ENCODE peak calls at places on chromosomes 2 and 18, in ten cellular contexts. U is WTC11, R is cardiac fibroblast, B is bronchial epithelial cell, Q is foreskin fibroblast, Y is endothelial cell of umbilical vein, N is astrocyte of the spinal cord, K is H9, P is brain microvascular endothelial cell, G is gastrocnemius medialis. V is an unnamed sample.

GRCh38 chr2:28454016-28454930 is 41.6 kb upstream of the PLB1 start:
- DNase-seq in Y (no peak), U (no peak), P (peak), N (no peak), G (no peak), K (no peak), Q (peak), B (peak), R (peak), V (peak)

GRCh38 chr18:48592540-48592939 is 53.7 kb downstream of the CTIF start:
- DNase-seq in R (no peak), U (no peak), Y (no peak), B (no peak), K (no peak), Q (no peak), G (no peak), N (no peak), P (no peak), V (no peak)

GRCh38 chr2:237072067-237072931 is 13.4 kb upstream of the COPS8 start:
- DNase-seq in N (peak), P (peak), B (peak), Y (peak), G (peak), U (peak), K (peak), Q (peak), R (peak), V (peak)

GRCh38 chr2:4085186-4085585 is 381.8 kb downstream of the DCDC2C start:
- DNase-seq in Q (no peak), R (no peak), U (no peak), K (no peak), B (no peak), N (no peak), P (no peak), G (no peak), Y (no peak), V (no peak)

GRCh38 chr2:118856330-118856977 is 9.0 kb upstream of the EN1 start:
- DNase-seq in Y (no peak), N (no peak), U (no peak), Q (no peak), P (no peak), B (no peak), R (no peak), G (no peak), K (peak), V (no peak)

GRCh38 chr2:196987654-196988364 is 61.3 kb upstream of the PGAP1 start:
- DNase-seq in N (peak), K (no peak), Y (peak), P (peak), G (no peak), U (no peak), Q (peak), B (peak), R (peak), V (peak)

GRCh38 chr2:12287220-12287751 is 429.4 kb upstream of the TRIB2 start:
- DNase-seq in Q (no peak), Y (peak), N (no peak), P (no peak), R (no peak), U (no peak), B (peak), G (peak), K (no peak), V (peak)

GRCh38 chr2:234797566-234798250 is 154.1 kb upstream of the SH3BP4 start:
- DNase-seq in K (no peak), Y (no peak), Q (peak), B (no peak), N (no peak), U (no peak), P (no peak), G (no peak), R (no peak), V (no peak)

GRCh38 chr2:102050854-102051391 is 59.2 kb downstream of the IL1R2 start:
- DNase-seq in Y (peak), R (peak), G (peak), U (no peak), Q (peak), B (no peak), K (no peak), N (peak), P (peak), V (peak)

GRCh38 chr18:76343938-76344569 is 151.0 kb downstream of the ZNF516 start:
- DNase-seq in Y (no peak), R (no peak), G (no peak), P (no peak), Q (no peak), N (no peak), U (no peak), K (no peak), B (no peak), V (no peak)

GRCh38 chr2:184769038-184769437 is 170.7 kb downstream of the ZNF804A start:
- DNase-seq in P (peak), Q (peak), U (no peak), R (peak), Y (peak), N (peak), B (peak), G (no peak), K (no peak), V (no peak)

GRCh38 chr2:119112770-119113488 is 45.6 kb downstream of the C1QL2 start:
- DNase-seq in K (peak), P (no peak), G (no peak), U (peak), N (no peak), Y (no peak), R (no peak), Q (no peak), B (no peak), V (no peak)

GRCh38 chr2:134124047-134124753 is 129.7 kb upstream of the MGAT5 start:
- DNase-seq in Q (peak), R (no peak), Y (no peak), K (no peak), N (no peak), P (no peak), U (no peak), B (no peak), G (no peak), V (no peak)

GRCh38 chr2:102798181-102798580 is 36.4 kb downstream of the TMEM182 start:
- DNase-seq in K (no peak), N (no peak), R (no peak), P (no peak), Q (no peak), G (no peak), U (no peak), Y (no peak), B (no peak), V (no peak)

GRCh38 chr2:214130115-214130514 is 280.7 kb upstream of the VWC2L start:
- DNase-seq in P (no peak), N (no peak), Q (no peak), K (no peak), U (no peak), Y (no peak), B (no peak), G (no peak), R (no peak), V (no peak)

GRCh38 chr18:77131652-77132368 is 773 bp downstream of the MBP start:
- DNase-seq in R (peak), U (peak), B (no peak), N (no peak), P (no peak), Y (no peak), Q (peak), G (peak), K (no peak), V (no peak)

DNA sequence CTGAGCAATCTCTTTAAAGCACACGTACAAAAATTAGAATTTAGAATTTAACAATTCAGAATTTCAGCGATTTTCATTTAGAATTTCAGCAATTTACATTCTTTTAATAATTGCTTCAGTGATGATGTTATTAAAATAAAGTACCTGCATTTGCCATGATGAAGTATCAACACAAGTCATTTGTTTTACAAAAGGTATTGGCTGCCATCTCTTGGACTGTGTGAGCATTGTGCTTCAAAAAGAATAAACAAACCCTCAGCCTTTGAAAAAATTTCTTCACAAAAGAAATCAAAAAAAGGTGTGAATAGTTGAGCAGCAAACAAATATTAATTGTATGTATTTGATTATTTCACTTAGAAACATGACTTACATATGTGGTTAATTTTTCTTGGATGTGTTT is 27.1 kb upstream of the ZC3H15 start:
- DNase-seq in K (no peak), N (peak), G (no peak), P (no peak), Y (peak), B (peak), U (no peak), R (peak), Q (peak), V (peak)
- TF ChIP-seq CTCF in K (peak), N (peak), G (no peak), P (peak), Y (no peak), B (peak), U (no peak), R (peak), Q (peak), V (peak)

GRCh38 chr2:74104839-74105238 is 42.9 kb downstream of the BOLA3 start:
- DNase-seq in G (no peak), R (peak), P (no peak), K (no peak), Y (no peak), U (no peak), Q (peak), B (no peak), N (peak), V (no peak)
- TF ChIP-seq CTCF in G (no peak), R (peak), P (peak), K (no peak), Y (no peak), U (no peak), Q (peak), B (no peak), N (peak), V (peak)

GRCh38 chr2:30865218-30865617 is 58.0 kb upstream of the CAPN13 start:
- DNase-seq in Q (no peak), R (no peak), P (no peak), K (no peak), N (no peak), U (no peak), B (no peak), Y (no peak), G (no peak), V (no peak)

GRCh38 chr2:30860715-30861114 is 53.5 kb upstream of the CAPN13 start:
- DNase-seq in K (no peak), Y (no peak), U (no peak), G (no peak), R (no peak), N (no peak), P (no peak), B (no peak), Q (no peak), V (no peak)

GRCh38 chr2:30860003-30860402 is 52.8 kb upstream of the CAPN13 start:
- DNase-seq in G (no peak), K (no peak), P (no peak), Q (no peak), R (no peak), B (no peak), U (no peak), N (no peak), Y (no peak), V (no peak)

GRCh38 chr2:30865892-30866681 is 58.8 kb upstream of the CAPN13 start:
- DNase-seq in U (no peak), R (no peak), G (no peak), B (no peak), N (no peak), K (no peak), Q (no peak), Y (no peak), P (no peak), V (no peak)

DNA sequence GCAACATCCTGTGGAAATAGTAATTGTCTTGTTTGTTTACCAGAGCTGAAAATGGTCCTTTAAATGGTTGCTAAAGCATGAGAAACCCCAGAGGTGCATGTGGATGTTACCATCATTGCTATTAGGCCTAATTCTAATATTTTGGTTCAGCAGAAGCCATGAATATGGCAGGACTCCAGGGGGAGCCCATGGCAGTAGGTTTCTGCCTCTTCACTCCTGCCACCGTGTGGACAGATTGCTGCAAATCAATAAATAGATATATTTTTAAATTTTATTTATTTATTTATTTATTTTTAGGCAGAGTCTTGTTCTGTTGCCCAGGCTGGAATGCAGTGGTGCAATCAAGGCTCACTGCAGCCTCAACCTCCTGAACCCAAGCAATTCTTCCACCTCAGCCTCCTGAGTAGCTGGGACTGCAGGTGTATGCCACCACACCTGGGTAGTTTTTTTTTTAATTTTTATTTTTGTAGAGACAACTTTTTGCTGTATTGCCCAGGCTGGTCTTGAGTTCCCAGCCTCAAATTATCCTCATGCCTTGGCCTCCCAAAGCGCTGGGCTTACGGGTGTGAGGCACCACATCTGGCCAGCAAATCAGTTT is 54.9 kb upstream of the CAPN13 start:
- DNase-seq in R (peak), P (peak), Q (peak), Y (peak), G (no peak), U (peak), B (peak), K (peak), N (peak), V (peak)
- TF ChIP-seq CTCF in R (peak), P (peak), Q (peak), Y (peak), G (peak), U (peak), B (peak), K (peak), N (peak), V (peak)

DNA sequence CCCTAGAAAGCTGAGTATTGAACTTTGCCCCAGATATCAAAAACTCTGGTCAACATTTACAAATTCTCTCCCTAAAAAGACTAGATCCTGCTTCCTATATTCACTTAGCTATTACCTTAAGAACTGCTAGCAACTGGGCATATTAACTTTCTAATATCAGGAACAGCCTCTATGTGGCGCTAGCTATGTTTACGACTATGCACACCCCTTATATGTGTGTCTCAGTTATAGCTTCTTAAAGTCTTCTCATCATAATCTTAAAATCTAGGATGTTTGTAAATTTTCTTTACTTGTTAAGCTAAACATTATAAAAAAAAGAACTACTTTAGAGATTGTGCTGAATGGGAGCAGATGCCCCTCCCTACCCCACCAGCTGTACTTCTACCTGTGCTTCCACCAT is 1.7 kb upstream of the STAMBP start:
- DNase-seq in K (no peak), Q (peak), P (peak), N (peak), U (no peak), G (no peak), B (peak), Y (peak), R (peak), V (peak)
- TF ChIP-seq CTCF in K (peak), Q (peak), P (peak), N (peak), U (no peak), G (no peak), B (peak), Y (peak), R (peak), V (peak)

GRCh38 chr2:194822657-194823056 is 834.4 kb upstream of the SLC39A10 start:
- DNase-seq in R (no peak), B (peak), N (no peak), Q (no peak), G (no peak), Y (no peak), U (no peak), P (no peak), K (no peak), V (no peak)

GRCh38 chr2:194815475-194815874 is 841.6 kb upstream of the SLC39A10 start:
- DNase-seq in Q (peak), B (peak), K (no peak), Y (peak), R (peak), U (no peak), P (no peak), N (peak), G (no peak), V (no peak)

GRCh38 chr2:194822097-194822496 is 834.9 kb upstream of the SLC39A10 start:
- DNase-seq in N (no peak), B (peak), Y (no peak), U (no peak), K (no peak), G (no peak), R (no peak), P (no peak), Q (no peak), V (no peak)

GRCh38 chr2:194824450-194824849 is 832.6 kb upstream of the SLC39A10 start:
- DNase-seq in U (no peak), K (no peak), N (no peak), G (no peak), B (no peak), Y (no peak), R (no peak), Q (no peak), P (no peak), V (no peak)

GRCh38 chr2:194819367-194819766 is 837.7 kb upstream of the SLC39A10 start:
- DNase-seq in U (no peak), G (no peak), K (no peak), N (no peak), R (peak), B (peak), P (no peak), Q (no peak), Y (peak), V (no peak)
- TF ChIP-seq CTCF in U (no peak), G (no peak), K (peak), N (no peak), R (no peak), B (no peak), P (peak), Q (no peak), Y (peak), V (no peak)

GRCh38 chr2:229884775-229885699 is 36.8 kb downstream of the TRIP12 start:
- DNase-seq in Y (no peak), U (no peak), B (no peak), N (no peak), R (no peak), P (no peak), G (no peak), K (no peak), Q (no peak), V (no peak)
- TF ChIP-seq CTCF in Y (no peak), U (no peak), B (no peak), N (no peak), R (no peak), P (no peak), G (no peak), K (no peak), Q (no peak), V (no peak)

DNA sequence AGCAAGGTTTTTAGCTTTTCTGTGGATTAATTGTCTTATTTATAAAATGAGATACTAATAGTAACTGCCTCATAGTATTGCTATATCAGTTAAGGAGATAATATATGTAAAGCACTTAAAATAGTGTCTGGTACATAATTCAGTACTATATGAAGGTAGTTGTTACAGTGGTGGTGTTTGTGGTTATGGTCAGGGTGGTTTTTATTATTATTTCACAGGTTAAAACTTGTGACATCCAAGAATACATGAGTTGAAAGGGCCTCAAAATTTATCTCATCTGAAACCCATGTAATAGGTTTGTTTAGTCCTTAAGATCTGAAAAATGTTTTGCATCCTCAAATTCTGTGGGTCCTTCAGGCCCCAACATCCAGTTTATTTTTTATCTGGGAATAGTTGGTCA is 369.5 kb upstream of the LRATD1 start:
- DNase-seq in K (no peak), N (no peak), B (no peak), G (no peak), Q (no peak), Y (no peak), P (no peak), U (no peak), R (no peak), V (no peak)
- TF ChIP-seq CTCF in K (no peak), N (no peak), B (no peak), G (no peak), Q (no peak), Y (no peak), P (no peak), U (no peak), R (no peak), V (no peak)

GRCh38 chr2:84373866-84374265 is 85.2 kb downstream of the SUCLG1 start:
- DNase-seq in Q (no peak), U (no peak), N (no peak), Y (no peak), K (no peak), P (no peak), G (no peak), R (no peak), B (no peak), V (no peak)

GRCh38 chr2:84378960-84379359 is 80.1 kb downstream of the SUCLG1 start:
- DNase-seq in Y (no peak), K (no peak), G (no peak), P (no peak), R (no peak), Q (no peak), U (no peak), B (no peak), N (no peak), V (no peak)

GRCh38 chr2:84375020-84375419 is 84.1 kb downstream of the SUCLG1 start:
- DNase-seq in Y (no peak), R (no peak), G (no peak), K (no peak), P (no peak), B (no peak), Q (no peak), U (no peak), N (no peak), V (no peak)

DNA sequence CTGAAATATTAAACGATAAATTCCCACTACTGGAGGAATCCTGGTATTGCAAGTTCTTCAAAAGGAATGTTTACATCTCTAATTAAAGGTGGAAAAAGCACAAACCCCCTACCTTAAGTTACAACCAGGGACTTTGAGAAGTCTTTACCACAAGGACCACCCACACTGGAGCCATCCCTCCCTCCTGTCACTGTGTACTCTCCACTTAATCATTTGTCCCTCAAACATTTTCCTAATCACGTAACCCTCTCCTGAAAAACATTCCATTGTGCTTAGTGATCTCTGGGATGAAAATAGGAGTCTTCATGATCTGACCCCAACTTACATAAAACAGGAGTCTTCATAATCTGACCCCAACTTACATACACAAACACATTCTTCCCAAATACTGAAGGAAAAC is 85.7 kb downstream of the SUCLG1 start:
- DNase-seq in R (no peak), U (no peak), Q (no peak), B (no peak), K (no peak), N (no peak), G (no peak), Y (no peak), P (no peak), V (no peak)
- TF ChIP-seq CTCF in R (no peak), U (no peak), Q (no peak), B (no peak), K (no peak), N (no peak), G (no peak), Y (no peak), P (no peak), V (no peak)